ENCODE peak calls at places on chromosomes 7 and 10, in seven cellular contexts. X is uterus, I is HCT116, N is prostate gland, M is A549, D is spleen, O is transverse colon. R is an unnamed sample.

GRCh38 chr7:3159445-3159844 is 115.8 kb upstream of the CARD11 start:
- DNase-seq in O (no peak), N (no peak), X (no peak), I (no peak), D (no peak), M (no peak), R (no peak)

GRCh38 chr7:5824297-5824610 is 42.8 kb upstream of the RNF216 start:
- DNase-seq in M (no peak), N (no peak), O (no peak), X (no peak), D (peak), I (no peak), R (no peak)

GRCh38 chr7:85828654-85829053 is 641.8 kb upstream of the SEMA3D start:
- DNase-seq in O (no peak), M (no peak), N (no peak), D (no peak), X (no peak), I (no peak), R (no peak)

GRCh38 chr10:34538291-34538829 is 276.7 kb downstream of the PARD3 start:
- DNase-seq in N (no peak), M (peak), I (no peak), X (no peak), D (no peak), O (no peak), R (no peak)

GRCh38 chr10:62374862-62375710 is 917 bp downstream of the ZNF365 start:
- DNase-seq in I (no peak), D (no peak), M (no peak), X (no peak), O (no peak), N (no peak), R (no peak)

GRCh38 chr10:24468281-24468751 is 255.4 kb downstream of the ARHGAP21 start:
- DNase-seq in N (peak), O (no peak), M (no peak), D (no peak), I (no peak), X (no peak), R (no peak)

GRCh38 chr10:76311752-76312699 is 880.6 kb downstream of the LRMDA start:
- DNase-seq in D (no peak), N (no peak), X (no peak), I (peak), O (no peak), M (peak), R (peak)

GRCh38 chr7:52355059-52355458 is 680.4 kb upstream of the POM121L12 start:
- DNase-seq in M (no peak), D (no peak), X (no peak), I (no peak), O (no peak), N (no peak), R (peak)

GRCh38 chr7:2929321-2930201 is 85.5 kb upstream of the GNA12 start:
- DNase-seq in M (no peak), I (no peak), N (no peak), D (peak), X (no peak), O (no peak), R (no peak)

GRCh38 chr10:119614686-119615085 is 17.9 kb upstream of the TIAL1 start:
- DNase-seq in M (no peak), D (peak), I (no peak), X (no peak), N (no peak), O (no peak), R (no peak)

GRCh38 chr7:149459201-149459539 is 1.7 kb downstream of the ZNF777 start:
- DNase-seq in N (no peak), X (no peak), D (no peak), O (no peak), M (peak), I (no peak), R (peak)
- H3K4me3 ChIP-seq in N (peak), X (peak), D (peak), O (peak), M (peak), I (peak), R (no peak)

GRCh38 chr10:71888623-71889387 is 37.8 kb upstream of the PSAP start:
- DNase-seq in D (peak), I (peak), M (peak), N (peak), O (peak), X (peak), R (peak)
- TF ChIP-seq POLR2A in D (no peak), I (peak), M (peak), N (peak), O (no peak), X (peak), R (peak)

GRCh38 chr7:137151056-137151731 is 192.3 kb downstream of the PTN start:
- DNase-seq in O (no peak), X (no peak), N (no peak), I (no peak), D (no peak), M (no peak), R (no peak)

GRCh38 chr7:137142376-137142775 is 201.2 kb downstream of the PTN start:
- DNase-seq in X (no peak), I (no peak), N (no peak), D (no peak), O (no peak), M (no peak), R (no peak)

GRCh38 chr7:137146012-137146455 is 197.5 kb downstream of the PTN start:
- DNase-seq in X (no peak), I (no peak), N (no peak), D (no peak), O (no peak), M (no peak), R (no peak)

GRCh38 chr7:137146996-137147720 is 196.4 kb downstream of the PTN start:
- DNase-seq in D (no peak), X (no peak), I (no peak), N (no peak), M (no peak), O (no peak), R (no peak)

DNA sequence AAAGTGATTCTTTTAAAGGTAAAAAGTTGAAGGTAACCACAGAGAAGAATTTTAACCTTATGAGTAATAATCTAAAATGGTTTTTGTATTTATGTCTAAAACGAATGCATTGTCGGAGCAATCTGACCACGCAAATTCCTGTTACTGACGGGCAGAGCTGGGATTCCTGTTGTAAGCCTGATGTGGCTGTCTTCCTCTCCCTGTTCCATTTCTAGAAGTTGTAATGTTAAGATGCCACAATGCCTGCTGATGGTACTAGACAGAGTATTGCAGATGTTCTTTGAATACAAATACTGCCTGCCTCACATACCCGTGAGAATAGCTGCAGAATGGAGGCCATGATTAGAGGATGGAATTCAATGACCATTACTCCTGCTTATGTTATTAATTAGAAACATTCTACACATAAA is 197.0 kb downstream of the PTN start:
- DNase-seq in I (no peak), D (no peak), M (no peak), X (no peak), O (no peak), N (no peak), R (no peak)
- H3K4me3 ChIP-seq in I (no peak), D (no peak), M (no peak), X (no peak), O (no peak), N (no peak), R (no peak)

DNA sequence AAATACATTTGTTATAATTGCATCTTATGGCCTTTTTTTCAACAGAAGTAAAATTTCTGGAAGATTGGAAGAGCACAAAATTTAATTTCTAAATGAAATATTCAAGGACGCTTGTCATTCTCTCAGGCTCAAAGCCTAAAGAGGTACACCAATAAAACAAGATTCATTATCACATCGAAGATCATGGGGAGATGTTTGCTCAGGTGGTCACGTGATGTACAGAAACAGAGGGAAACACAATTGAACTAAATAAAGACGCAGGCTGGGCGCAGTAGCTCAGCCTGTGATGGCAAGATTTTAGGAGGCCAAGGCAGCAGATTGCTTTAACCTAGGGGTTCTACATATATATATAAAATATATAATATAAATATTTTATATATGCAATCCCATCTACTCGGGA is 37.3 kb upstream of the TMEM254 start:
- DNase-seq in I (no peak), D (no peak), X (no peak), N (no peak), M (no peak), O (no peak), R (no peak)
- TF ChIP-seq POLR2A in I (no peak), D (no peak), X (no peak), N (no peak), M (no peak), O (no peak), R (no peak)